ENCODE peak calls at places on chromosomes 3 and 15, in four cellular contexts. C, D, B and H are unnamed samples.
A peak's percentile ranks its signal among the peaks of the same experiment; 100 is the strongest.

GRCh38 chr15:55552926-55553325 is 35.2 kb downstream of the PYGO1 start:
- DNase-seq in C (no peak), B (no peak), D (no peak), H (peak; percentile 61)

GRCh38 chr3:44104668-44105321 is 136.9 kb upstream of the TOPAZ1 start:
- DNase-seq in C (peak; percentile 81), B (no peak), D (no peak), H (peak; percentile 45)

GRCh38 chr3:128051459-128051836 is 789 bp upstream of the SEC61A1 start:
- DNase-seq in D (no peak), C (no peak), B (no peak), H (no peak)

GRCh38 chr15:68272797-68273271 is 4.7 kb upstream of the FEM1B start:
- DNase-seq in D (no peak), B (no peak), C (no peak), H (peak; percentile 91)

GRCh38 chr3:11626084-11626463 is 17.6 kb downstream of the VGLL4 start:
- DNase-seq in D (no peak), B (no peak), C (peak; percentile 66), H (no peak)

GRCh38 chr3:97576221-97576620 is 188.3 kb upstream of the ARL6 start:
- DNase-seq in D (no peak), B (no peak), C (no peak), H (no peak)

GRCh38 chr15:95549168-95549738 is 781.2 kb upstream of the NR2F2 start:
- DNase-seq in C (no peak), D (no peak), B (no peak), H (no peak)

GRCh38 chr3:110254591-110254990 is 817.0 kb upstream of the NECTIN3 start:
- DNase-seq in D (no peak), C (no peak), B (no peak), H (no peak)

GRCh38 chr15:71532994-71533393 is 277.4 kb upstream of the NR2E3 start:
- DNase-seq in C (peak; percentile 23), B (no peak), D (no peak), H (peak; percentile 49)

GRCh38 chr15:60369696-60370095 is 28.1 kb downstream of the ANXA2 start:
- DNase-seq in D (no peak), B (no peak), C (no peak), H (no peak)

GRCh38 chr3:41173926-41174702 is 25.2 kb upstream of the CTNNB1 start:
- DNase-seq in D (no peak), C (no peak), B (no peak), H (no peak)

GRCh38 chr3:188956839-188957489 is 214.8 kb upstream of the TPRG1 start:
- DNase-seq in C (no peak), D (no peak), B (no peak), H (peak; percentile 87)

GRCh38 chr3:114627760-114628159 is 333.9 kb downstream of the TIGIT start:
- DNase-seq in C (no peak), D (no peak), B (no peak), H (peak; percentile 64)

GRCh38 chr3:122502139-122502538 is 12.6 kb downstream of the KPNA1 start:
- DNase-seq in C (no peak), D (no peak), B (no peak), H (peak; percentile 22)

GRCh38 chr3:55246016-55246415 is 241.1 kb downstream of the WNT5A start:
- DNase-seq in C (no peak), B (no peak), D (no peak), H (peak; percentile 67)

GRCh38 chr3:49707113-49707480 is 12.4 kb downstream of the AMIGO3 start:
- DNase-seq in B (no peak), C (no peak), D (no peak), H (no peak)

GRCh38 chr15:80778964-80779657 is at the start of gene CEMIP:
- DNase-seq in D (no peak), B (peak; percentile 25), C (peak; percentile 82), H (peak; percentile 91)

GRCh38 chr15:51080286-51080685 is 14.4 kb downstream of the TNFAIP8L3 start:
- DNase-seq in D (no peak), C (no peak), B (no peak), H (no peak)

GRCh38 chr3:98746882-98747281 is 16.3 kb upstream of the ST3GAL6 start:
- DNase-seq in B (no peak), C (no peak), D (no peak), H (no peak)

GRCh38 chr3:15610083-15610482 is 8.5 kb downstream of the BTD start:
- DNase-seq in C (no peak), D (no peak), B (no peak), H (peak; percentile 74)

GRCh38 chr3:33777996-33778395 is 20.4 kb upstream of the PDCD6IP start:
- DNase-seq in B (no peak), C (no peak), D (no peak), H (no peak)

GRCh38 chr3:72844436-72844999 is 3.7 kb downstream of the SHQ1 start:
- DNase-seq in C (peak; percentile 41), D (no peak), B (no peak), H (peak; percentile 27)